ENCODE peak calls at places on chromosomes 6 and 20, in seven cellular contexts. D is spleen, B is right cardiac atrium, J is ovary, S is fibroblast of lung, M is thoracic aorta, H is dorsolateral prefrontal cortex. L is an unnamed sample.

GRCh38 chr6:408599-409102 is 17.1 kb downstream of the IRF4 start:
- DNase-seq in J (no peak), H (no peak), D (no peak), B (peak; percentile 81), S (peak; percentile 48), M (no peak), L (peak; percentile 63)

GRCh38 chr6:78505178-78505577 is 362.2 kb upstream of the IRAK1BP1 start:
- DNase-seq in S (no peak), H (no peak), D (no peak), J (no peak), M (no peak), B (no peak), L (no peak)

GRCh38 chr20:5797843-5798462 is 47.8 kb downstream of the SHLD1 start:
- DNase-seq in H (no peak), J (no peak), B (peak; percentile 63), D (peak; percentile 83), S (no peak), M (no peak), L (no peak)

GRCh38 chr6:170449231-170449630 is 103.9 kb downstream of the PSMB1 start:
- DNase-seq in H (no peak), D (no peak), J (no peak), M (no peak), S (no peak), B (no peak), L (no peak)

GRCh38 chr20:8578191-8578690 is 446.2 kb downstream of the PLCB1 start:
- DNase-seq in H (no peak), D (no peak), M (no peak), J (no peak), S (no peak), B (no peak), L (no peak)

GRCh38 chr6:53134601-53135235 is 13.9 kb downstream of the GCM1 start:
- DNase-seq in D (no peak), H (no peak), M (no peak), J (no peak), S (no peak), B (no peak), L (no peak)

GRCh38 chr6:64014581-64014980 is 379.0 kb downstream of the PHF3 start:
- DNase-seq in J (no peak), D (no peak), B (no peak), M (no peak), S (no peak), H (no peak), L (no peak)

GRCh38 chr6:45806172-45806571 is 209.5 kb downstream of the CLIC5 start:
- DNase-seq in D (no peak), H (no peak), S (no peak), M (no peak), J (no peak), B (no peak), L (no peak)

GRCh38 chr6:156612361-156612760 is 164.8 kb upstream of the ARID1B start:
- DNase-seq in H (no peak), B (no peak), M (no peak), D (no peak), S (no peak), J (no peak), L (no peak)

GRCh38 chr6:30541515-30542403 is 14.5 kb downstream of the GNL1 start:
- DNase-seq in D (peak; percentile 94), B (peak; percentile 81), J (peak; percentile 79), H (peak; percentile 57), S (peak; percentile 92), M (no peak), L (peak; percentile 85)

GRCh38 chr6:91476000-91476399 is 889.1 kb upstream of the MAP3K7 start:
- DNase-seq in D (no peak), S (peak; percentile 89), J (no peak), M (no peak), B (peak; percentile 26), H (no peak), L (peak; percentile 82)

GRCh38 chr6:170102038-170102437 is 188.8 kb downstream of the DLL1 start:
- DNase-seq in B (peak; percentile 12), S (no peak), M (no peak), H (no peak), D (peak; percentile 55), J (no peak), L (no peak)

GRCh38 chr6:30741789-30742315 is 635 bp downstream of the FLOT1 start:
- DNase-seq in S (no peak), D (peak; percentile 80), B (no peak), H (no peak), M (no peak), J (no peak), L (no peak)

GRCh38 chr20:23298155-23298554 is 52.4 kb upstream of the NXT1 start:
- DNase-seq in H (no peak), M (no peak), D (no peak), J (no peak), S (no peak), B (no peak), L (no peak)

GRCh38 chr6:117165921-117166499 is 99.3 kb upstream of the VGLL2 start:
- DNase-seq in S (no peak), H (no peak), D (no peak), B (no peak), J (no peak), M (no peak), L (peak; percentile 20)

GRCh38 chr20:22546344-22546743 is 38.0 kb downstream of the FOXA2 start:
- DNase-seq in J (no peak), S (no peak), D (no peak), B (no peak), M (no peak), H (no peak), L (no peak)

GRCh38 chr6:113182370-113183141 is 674.6 kb upstream of the MARCKS start:
- DNase-seq in H (no peak), B (no peak), M (no peak), D (no peak), S (peak; percentile 71), J (no peak), L (peak; percentile 38)

GRCh38 chr6:53651149-53651763 is 14.3 kb downstream of the KLHL31 start:
- DNase-seq in D (no peak), H (peak; percentile 40), B (peak; percentile 50), S (peak; percentile 88), M (no peak), J (peak; percentile 32), L (no peak)

GRCh38 chr6:56949261-56949660 is 5.6 kb upstream of the BEND6 start:
- DNase-seq in M (no peak), D (no peak), H (no peak), B (no peak), S (peak; percentile 36), J (no peak), L (no peak)

GRCh38 chr6:53059648-53060589 is 5.3 kb upstream of the FBXO9 start:
- DNase-seq in J (no peak), S (no peak), B (no peak), D (no peak), M (no peak), H (no peak), L (no peak)

GRCh38 chr6:157637941-157638340 is 185.1 kb upstream of the SNX9 start:
- DNase-seq in D (no peak), H (no peak), B (no peak), M (no peak), S (no peak), J (no peak), L (no peak)

GRCh38 chr6:51464956-51465355 is 622.5 kb downstream of the PKHD1 start:
- DNase-seq in D (no peak), B (no peak), M (no peak), H (no peak), J (no peak), S (no peak), L (no peak)

GRCh38 chr6:149895702-149896310 is 2.1 kb downstream of the RAET1E start:
- DNase-seq in M (peak; percentile 24), H (no peak), D (peak; percentile 71), B (peak; percentile 74), S (peak; percentile 43), J (no peak), L (no peak)
- H3K27ac ChIP-seq in M (no peak overlapping the region), H (no peak overlapping the region), D (peak overlapping the region; percentile 38), B (peak overlapping the region; percentile 82), S (peak overlapping the region; percentile 62), J (no peak overlapping the region), L (no peak overlapping the region)

GRCh38 chr6:25174678-25175077 is 104.5 kb upstream of the CARMIL1 start:
- DNase-seq in J (no peak), B (no peak), M (no peak), S (no peak), D (no peak), H (no peak), L (no peak)
- H3K27ac ChIP-seq in J (no peak overlapping the region), B (no peak overlapping the region), M (no peak overlapping the region), S (no peak overlapping the region), D (no peak overlapping the region), H (no peak overlapping the region), L (no peak overlapping the region)

GRCh38 chr20:60101894-60102281 is 143.7 kb downstream of the CDH26 start:
- DNase-seq in J (no peak), S (no peak), D (no peak), M (no peak), B (no peak), H (no peak), L (peak; percentile 81)
- H3K27ac ChIP-seq in J (no peak overlapping the region), S (no peak overlapping the region), D (no peak overlapping the region), M (no peak overlapping the region), B (no peak overlapping the region), H (no peak overlapping the region), L (no peak overlapping the region)

GRCh38 chr20:63740070-63740500 is 509 bp downstream of the SLC2A4RG start:
- DNase-seq in S (peak; percentile 37), B (peak; percentile 86), D (peak; percentile 92), M (no peak), J (peak; percentile 78), H (no peak), L (no peak)

GRCh38 chr20:63740501-63741353 is 1.2 kb downstream of the SLC2A4RG start:
- DNase-seq in J (peak; percentile 99), B (peak; percentile 98), D (peak; percentile 93), H (peak; percentile 58), M (peak; percentile 74), S (peak; percentile 95), L (peak; percentile 94)

GRCh38 chr20:63738687-63739128 is 868 bp upstream of the SLC2A4RG start:
- DNase-seq in H (no peak), S (peak; percentile 28), B (peak; percentile 91), J (peak; percentile 71), M (no peak), D (peak; percentile 92), L (peak; percentile 62)

GRCh38 chr20:63737940-63738686 is 1.5 kb upstream of the SLC2A4RG start:
- DNase-seq in S (no peak), M (no peak), J (peak; percentile 61), H (no peak), B (peak; percentile 73), D (peak; percentile 88), L (no peak)

DNA sequence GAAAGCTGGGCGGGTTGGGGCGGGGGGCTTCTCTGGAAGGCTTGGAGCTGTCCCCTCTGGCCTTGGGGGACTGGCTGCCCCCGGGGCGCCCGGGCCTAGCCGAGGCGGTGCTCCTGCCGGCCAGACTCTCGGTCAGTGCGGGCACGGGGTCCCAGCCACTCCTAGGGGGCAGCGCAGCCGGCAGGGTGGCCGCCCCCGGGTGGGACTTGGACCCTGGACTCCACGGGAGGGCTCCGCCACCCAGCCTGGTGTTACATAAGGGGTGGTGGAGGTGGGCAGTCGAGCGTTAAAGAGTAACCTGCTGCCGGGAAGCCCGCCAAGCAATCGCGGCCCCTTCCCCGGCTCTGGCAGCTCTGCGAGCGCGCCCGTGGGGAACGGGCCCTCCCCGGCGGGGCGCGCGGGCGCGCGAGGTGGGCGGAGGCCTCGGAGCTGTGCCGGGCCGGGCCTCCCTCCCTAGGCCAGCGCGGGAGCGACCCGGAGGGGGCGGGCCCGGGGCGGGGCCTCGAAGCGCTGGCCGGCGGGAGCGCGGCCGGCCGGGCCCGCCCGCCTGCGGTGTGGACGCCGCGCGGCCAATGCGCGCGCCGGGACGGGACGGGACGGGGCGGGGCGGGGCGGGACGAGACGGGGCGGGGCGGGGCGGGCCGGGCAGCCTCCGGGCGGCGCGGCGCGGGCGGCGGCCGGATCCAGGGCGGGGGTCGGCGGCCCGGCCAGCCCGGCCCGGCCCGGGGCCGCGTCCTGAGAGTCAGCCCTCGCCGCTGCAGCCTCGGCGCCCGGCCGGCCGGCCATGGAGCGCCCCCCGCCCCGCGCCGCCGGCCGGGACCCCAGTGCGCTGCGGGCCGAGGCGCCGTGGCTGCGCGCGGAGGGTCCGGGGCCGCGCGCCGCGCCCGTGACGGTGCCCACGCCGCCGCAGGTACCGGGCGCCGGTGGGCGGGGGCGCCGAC is at the start of gene SLC2A4RG:
- DNase-seq in J (peak; percentile 88), M (no peak), B (peak; percentile 93), H (peak; percentile 60), S (peak; percentile 72), D (peak; percentile 95), L (peak; percentile 91)
- H3K27ac ChIP-seq in J (peak within 1 kb of the TSS; percentile 95), M (peak within 1 kb of the TSS; percentile 81), B (peak within 1 kb of the TSS; percentile 83), H (peak within 1 kb of the TSS; percentile 90), S (peak within 1 kb of the TSS; percentile 72), D (peak within 1 kb of the TSS; percentile 81), L (peak within 1 kb of the TSS; percentile 27)

L was measured in SJCRH30.